ENCODE peak calls at places on chromosomes 6 and 20, in eight cellular contexts. Q is SK-N-SH; O is transverse colon; V is esophagus muscularis mucosa; J is left lung; Z is tibial artery; U is astrocyte; N is CD8-positive, alpha-beta T cell. E is an unnamed sample.
A peak's percentile ranks its signal among the peaks of the same experiment; 100 is the strongest.

GRCh38 chr20:815914-816606 is 17.5 kb upstream of the FAM110A start:
- DNase-seq in O (peak; percentile 65), Z (peak; percentile 75), Q (peak; percentile 76), V (no peak), J (peak; percentile 54), U (peak; percentile 18), N (peak; percentile 44), E (no peak)

GRCh38 chr20:11652128-11652527 is 265.6 kb upstream of the BTBD3 start:
- DNase-seq in N (no peak), U (no peak), V (no peak), J (no peak), Z (no peak), Q (no peak), O (no peak), E (no peak)

GRCh38 chr6:159919011-159919511 is 28.3 kb downstream of the MAS1 start:
- DNase-seq in Q (no peak), O (no peak), Z (no peak), U (peak; percentile 27), V (no peak), J (no peak), N (no peak), E (no peak)

GRCh38 chr6:43951063-43951755 is 176.0 kb downstream of the MRPL14 start:
- DNase-seq in Z (peak; percentile 61), V (no peak), U (no peak), Q (peak; percentile 83), J (no peak), O (peak; percentile 75), N (no peak), E (no peak)

GRCh38 chr6:37930288-37931075 is 111.0 kb downstream of the ZFAND3 start:
- DNase-seq in U (no peak), Q (no peak), N (no peak), J (no peak), O (no peak), Z (no peak), V (no peak), E (no peak)

GRCh38 chr20:57809661-57810172 is 99.9 kb upstream of the PMEPA1 start:
- DNase-seq in U (no peak), Z (peak; percentile 52), Q (peak; percentile 80), N (no peak), V (no peak), O (no peak), J (no peak), E (no peak)

GRCh38 chr6:156313037-156313436 is 464.1 kb upstream of the ARID1B start:
- DNase-seq in O (no peak), V (no peak), U (no peak), J (no peak), N (no peak), Z (no peak), Q (no peak), E (no peak)

GRCh38 chr6:6891074-6891754 is 216.5 kb upstream of the RREB1 start:
- DNase-seq in V (no peak), J (no peak), Z (no peak), U (no peak), N (no peak), Q (no peak), O (peak; percentile 75), E (no peak)

GRCh38 chr6:47114460-47114859 is 72.3 kb upstream of the ADGRF1 start:
- DNase-seq in J (no peak), U (no peak), O (no peak), N (no peak), V (no peak), Z (no peak), Q (no peak), E (no peak)

GRCh38 chr6:1170793-1171192 is 141.1 kb upstream of the FOXQ1 start:
- DNase-seq in J (no peak), V (no peak), O (no peak), N (no peak), Z (no peak), Q (no peak), U (no peak), E (no peak)

GRCh38 chr20:57445774-57446173 is 54.6 kb downstream of the RBM38 start:
- DNase-seq in O (no peak), V (no peak), Z (no peak), U (no peak), J (no peak), Q (no peak), N (no peak), E (no peak)

GRCh38 chr20:37346526-37347346 is 796 bp downstream of the SRC start:
- DNase-seq in V (no peak), Q (peak; percentile 83), Z (peak; percentile 69), U (no peak), O (no peak), N (no peak), J (peak; percentile 33), E (no peak)

GRCh38 chr6:31815025-31815838 is at the start of the genes HSPA1A and HSPA1L:
- DNase-seq in Q (peak; percentile 94), Z (peak; percentile 98), J (peak; percentile 97), U (peak; percentile 91), O (peak; percentile 96), V (peak; percentile 99), N (no peak), E (peak; percentile 85)

GRCh38 chr20:13771853-13772453 is 12.8 kb downstream of the ESF1 start:
- DNase-seq in Q (peak; percentile 50), Z (no peak), N (no peak), V (no peak), O (no peak), J (no peak), U (peak; percentile 4), E (no peak)

GRCh38 chr6:80439721-80440488 is 333.4 kb downstream of the BCKDHB start:
- DNase-seq in U (no peak), Z (no peak), J (no peak), V (no peak), Q (no peak), N (no peak), O (no peak), E (no peak)

GRCh38 chr6:107539409-107539808 is 49.5 kb downstream of the SOBP start:
- DNase-seq in U (peak; percentile 70), Q (peak; percentile 44), J (no peak), N (no peak), O (no peak), V (peak; percentile 14), Z (no peak), E (no peak)

GRCh38 chr20:7264137-7264536 is 496.7 kb downstream of the BMP2 start:
- DNase-seq in N (no peak), Q (no peak), V (no peak), J (no peak), Z (no peak), O (no peak), U (no peak), E (no peak)

GRCh38 chr6:33724281-33725023 is 13.0 kb upstream of the UQCC2 start:
- DNase-seq in N (no peak), V (no peak), Q (no peak), U (no peak), Z (no peak), J (no peak), O (no peak), E (no peak)

GRCh38 chr6:33722103-33722646 is 10.7 kb upstream of the UQCC2 start:
- DNase-seq in N (no peak), U (no peak), Z (no peak), Q (no peak), V (no peak), O (no peak), J (no peak), E (no peak)

GRCh38 chr6:33725222-33725621 is 13.7 kb upstream of the UQCC2 start:
- DNase-seq in U (no peak), N (no peak), J (no peak), V (no peak), O (no peak), Q (no peak), Z (no peak), E (no peak)

GRCh38 chr6:33721529-33721928 is 10.0 kb upstream of the UQCC2 start:
- DNase-seq in Z (no peak), V (no peak), Q (no peak), N (no peak), O (no peak), J (no peak), U (no peak), E (no peak)

DNA sequence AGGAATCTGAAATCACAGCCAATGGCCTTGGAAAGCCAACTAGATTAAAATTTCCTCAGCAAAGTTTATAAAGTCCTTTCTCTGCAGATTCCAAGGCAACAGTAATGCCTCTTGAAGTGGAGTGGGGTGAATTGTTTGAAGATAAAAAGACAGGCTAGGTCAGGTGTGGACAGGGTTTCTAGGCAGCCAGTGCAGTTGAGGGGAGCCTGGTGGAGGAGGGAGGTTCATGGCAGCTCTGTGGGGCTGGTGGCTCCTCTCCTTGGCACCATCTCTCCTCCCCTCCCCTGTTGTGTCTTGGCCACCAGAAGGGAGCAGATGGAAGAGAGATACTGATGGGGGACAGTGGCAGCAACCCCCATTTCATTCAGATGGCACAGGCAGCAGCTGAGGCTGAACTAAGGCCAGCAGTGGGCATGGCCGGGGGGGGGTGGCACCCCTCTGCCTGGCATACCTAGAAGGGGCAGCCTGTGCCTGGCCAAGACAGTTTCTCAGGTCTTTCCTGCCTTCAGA is 12.1 kb upstream of the UQCC2 start:
- DNase-seq in J (no peak), O (no peak), U (no peak), Q (no peak), Z (no peak), V (no peak), N (no peak), E (no peak)
- H3K27ac ChIP-seq in J (no peak overlapping the region), O (no peak overlapping the region), U (no peak overlapping the region), Q (no peak overlapping the region), Z (no peak overlapping the region), V (no peak overlapping the region), N (no peak overlapping the region), E (no peak overlapping the region)

GRCh38 chr20:41045680-41046079 is 17.1 kb downstream of the TOP1 start:
- DNase-seq in V (no peak), O (no peak), Q (no peak), J (no peak), Z (no peak), U (no peak), N (no peak), E (no peak)
- H3K27ac ChIP-seq in V (no peak overlapping the region), O (no peak overlapping the region), Q (no peak overlapping the region), J (peak overlapping the region; percentile 57), Z (no peak overlapping the region), U (no peak overlapping the region), N (no peak overlapping the region), E (no peak overlapping the region)

DNA sequence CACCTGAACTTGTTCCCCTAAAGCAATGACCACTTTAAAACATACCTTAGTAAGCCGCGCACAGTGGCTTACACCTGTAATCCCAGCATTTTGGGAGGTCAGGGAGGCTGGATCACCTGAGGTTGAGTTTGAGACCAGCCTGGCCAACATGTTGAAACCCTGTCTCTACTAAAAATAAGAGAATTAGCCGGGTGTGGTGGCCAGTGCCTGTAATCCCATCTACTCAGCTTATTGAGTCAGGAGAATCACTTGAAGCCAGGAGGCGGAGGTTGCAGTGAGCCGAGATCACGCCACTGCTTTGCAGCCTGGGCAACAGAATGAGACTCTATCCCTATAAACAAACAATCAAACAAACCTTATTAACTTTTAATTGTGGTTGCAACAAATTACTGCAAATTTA is 1.6 kb upstream of the RAET1E start:
- DNase-seq in J (no peak), U (no peak), Z (peak; percentile 39), O (no peak), N (no peak), Q (no peak), V (no peak), E (no peak)
- H3K27ac ChIP-seq in J (no peak overlapping the region), U (no peak overlapping the region), Z (no peak overlapping the region), O (no peak overlapping the region), N (no peak overlapping the region), Q (no peak overlapping the region), V (no peak overlapping the region), E (no peak overlapping the region)

DNA sequence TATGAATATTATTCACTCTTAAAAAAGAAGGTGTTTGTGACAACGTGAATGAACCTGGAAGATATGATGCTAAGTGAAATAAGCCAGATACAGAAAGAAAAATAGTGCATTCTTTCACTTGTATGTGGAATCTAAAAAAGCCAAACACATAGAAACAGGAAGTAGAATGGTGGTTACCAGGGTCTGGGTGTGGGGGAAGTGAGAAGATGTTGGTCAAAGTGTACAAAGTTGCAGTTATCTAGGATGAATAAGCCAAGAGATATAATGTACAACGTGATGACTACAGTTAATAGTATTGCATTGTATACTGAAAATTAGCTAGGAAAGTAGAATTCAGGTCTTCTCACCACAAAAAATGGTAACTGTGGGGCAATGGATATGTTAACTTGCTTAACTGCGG is 151.1 kb upstream of the HCRTR2 start:
- DNase-seq in Q (no peak), J (no peak), V (no peak), U (no peak), N (no peak), O (no peak), Z (no peak), E (no peak)
- H3K27ac ChIP-seq in Q (no peak overlapping the region), J (no peak overlapping the region), V (no peak overlapping the region), U (no peak overlapping the region), N (no peak overlapping the region), O (no peak overlapping the region), Z (no peak overlapping the region), E (no peak overlapping the region)

E was measured in AG04450.